ENCODE peak calls at places on chromosomes 5 and 9, in six cellular contexts. O is neural progenitor cell, L is lower lobe of right lung, W is hepatocyte, I is A549, M is heart left ventricle. R is an unnamed sample. For H3K4me1, the result is how much of the 10 kb centered on the place peaks cover.

GRCh38 chr9:123169926-123170325 is 98.5 kb downstream of the STRBP start:
- DNase-seq in L (no peak), I (no peak), M (no peak), O (no peak), W (no peak), R (no peak)

GRCh38 chr5:149474198-149474597 is 77.0 kb downstream of the CSNK1A1 start:
- DNase-seq in L (no peak), W (peak), O (no peak), I (no peak), M (no peak), R (peak)

GRCh38 chr9:7879551-7880245 is 80.1 kb upstream of the DMAC1 start:
- DNase-seq in M (no peak), L (no peak), W (no peak), I (no peak), O (peak), R (no peak)

GRCh38 chr5:157100140-157100679 is 8.6 kb downstream of the HAVCR2 start:
- DNase-seq in M (no peak), W (no peak), O (no peak), L (no peak), I (no peak), R (no peak)

GRCh38 chr9:72278959-72279358 is 86.0 kb downstream of the ZFAND5 start:
- DNase-seq in M (no peak), I (no peak), L (no peak), W (no peak), O (no peak), R (no peak)

GRCh38 chr5:109905906-109906305 is 216.2 kb downstream of the MAN2A1 start:
- DNase-seq in W (no peak), M (no peak), O (peak), L (no peak), I (no peak), R (no peak)

GRCh38 chr5:10352404-10353240 is 873 bp upstream of the MARCHF6 start:
- DNase-seq in L (no peak), M (no peak), I (no peak), O (peak), W (peak), R (no peak)

GRCh38 chr5:65926276-65926761 is at the start of gene ERBIN:
- DNase-seq in W (peak), O (peak), L (peak), I (peak), M (peak), R (peak)

GRCh38 chr5:124707516-124707915 is 38.9 kb downstream of the ZNF608 start:
- DNase-seq in L (no peak), W (no peak), I (no peak), M (no peak), O (no peak), R (no peak)

GRCh38 chr5:61162832-61163567 is 732 bp upstream of the SMIM15 start:
- DNase-seq in M (no peak), L (no peak), I (peak), W (no peak), O (peak), R (no peak)

GRCh38 chr5:67268233-67269011 is 71.8 kb upstream of the CD180 start:
- DNase-seq in W (peak), I (peak), M (peak), L (no peak), O (peak), R (peak)

GRCh38 chr9:28079677-28080076 is 506.4 kb upstream of the C9orf72 start:
- DNase-seq in W (no peak), M (no peak), L (no peak), I (no peak), O (no peak), R (no peak)

GRCh38 chr9:124359841-124360240 is 55.4 kb downstream of the PSMB7 start:
- DNase-seq in W (no peak), L (no peak), M (no peak), I (no peak), O (no peak), R (no peak)

GRCh38 chr5:98997000-98997399 is 68.2 kb upstream of the CHD1 start:
- DNase-seq in L (no peak), I (no peak), M (no peak), O (no peak), W (no peak), R (no peak)

GRCh38 chr5:134003957-134004625 is 684 bp downstream of the VDAC1 start:
- DNase-seq in M (peak), I (no peak), W (peak), L (peak), O (peak), R (peak)

GRCh38 chr5:58262226-58262625 is 197.7 kb downstream of the PLK2 start:
- DNase-seq in M (no peak), O (no peak), I (no peak), L (no peak), W (no peak), R (no peak)

GRCh38 chr9:98022447-98022846 is 34.1 kb upstream of the NANS start:
- DNase-seq in M (no peak), W (no peak), O (no peak), I (no peak), L (no peak), R (no peak)

GRCh38 chr9:99824378-99825157 is 2.9 kb downstream of the NR4A3 start:
- DNase-seq in W (peak), M (no peak), L (peak), I (peak), O (peak), R (peak)

GRCh38 chr9:78234810-78235209 is 1.1 kb upstream of the CEP78 start:
- DNase-seq in I (no peak), W (no peak), L (no peak), O (peak), M (no peak), R (no peak)

GRCh38 chr5:7827602-7828001 is 23.3 kb downstream of the CFAP90 start:
- DNase-seq in O (no peak), I (no peak), M (no peak), W (no peak), L (no peak), R (no peak)

GRCh38 chr5:172903790-172904189 is 55.4 kb upstream of the RPL26L1 start:
- DNase-seq in M (no peak), W (peak), L (peak), I (no peak), O (no peak), R (no peak)

GRCh38 chr5:56309262-56309826 is 76.2 kb upstream of the ANKRD55 start:
- DNase-seq in I (no peak), L (no peak), M (no peak), O (no peak), W (no peak), R (no peak)

GRCh38 chr9:111798786-111799185 is 4.0 kb upstream of the SHOC1 start:
- DNase-seq in L (no peak), W (no peak), M (no peak), I (no peak), O (no peak), R (no peak)

GRCh38 chr5:68046445-68046844 is 169.1 kb upstream of the PIK3R1 start:
- DNase-seq in L (no peak), I (peak), M (no peak), O (no peak), W (peak), R (no peak)

GRCh38 chr9:24614070-24614469 is 68.4 kb upstream of the IZUMO3 start:
- DNase-seq in I (no peak), O (peak), W (peak), M (no peak), L (no peak), R (no peak)

GRCh38 chr5:83354958-83355357 is 116.6 kb upstream of the VCAN start:
- DNase-seq in M (no peak), L (no peak), W (no peak), I (no peak), O (peak), R (no peak)

GRCh38 chr5:73531356-73531755 is 33.1 kb downstream of the BTF3 start:
- DNase-seq in W (no peak), L (no peak), I (no peak), O (no peak), M (no peak), R (no peak)

GRCh38 chr9:136489731-136490130 is 6.9 kb upstream of the SEC16A start:
- DNase-seq in L (no peak), O (no peak), W (no peak), M (no peak), I (no peak), R (no peak)

GRCh38 chr5:39367711-39368110 is 3.4 kb upstream of the C9 start:
- DNase-seq in I (no peak), M (no peak), O (no peak), L (no peak), W (no peak), R (no peak)

GRCh38 chr5:172662596-172662995 is 21.5 kb downstream of the NEURL1B start:
- DNase-seq in L (no peak), O (no peak), W (no peak), I (no peak), M (no peak), R (no peak)

GRCh38 chr5:122403965-122404364 is 91.9 kb downstream of the SNCAIP start:
- DNase-seq in I (no peak), W (no peak), L (no peak), M (no peak), O (no peak), R (no peak)

GRCh38 chr5:157761690-157762611 is 18.4 kb downstream of the LSM11 start:
- DNase-seq in L (no peak), O (peak), W (peak), M (no peak), I (peak), R (no peak)

GRCh38 chr9:133604214-133604613 is 5.0 kb downstream of the FAM163B start:
- DNase-seq in I (no peak), L (peak), W (no peak), O (no peak), M (no peak), R (no peak)

GRCh38 chr9:10268500-10269485 is 344.0 kb downstream of the PTPRD start:
- DNase-seq in L (no peak), W (peak), O (peak), I (no peak), M (no peak), R (no peak)

GRCh38 chr5:141524604-141525597 is 36.0 kb downstream of the PCDHGC5 start:
- DNase-seq in L (peak), W (peak), M (peak), O (peak), I (peak), R (peak)

GRCh38 chr5:175796536-175797499 is 74.6 kb upstream of the CPLX2 start:
- DNase-seq in L (peak), I (peak), O (peak), W (peak), M (peak), R (peak)

GRCh38 chr5:175800656-175801081 is 70.7 kb upstream of the CPLX2 start:
- DNase-seq in M (no peak), W (no peak), I (no peak), O (no peak), L (no peak), R (no peak)

GRCh38 chr5:175797521-175798038 is 73.8 kb upstream of the CPLX2 start:
- DNase-seq in I (no peak), L (no peak), M (no peak), W (peak), O (peak), R (no peak)

GRCh38 chr5:175798626-175799025 is 72.8 kb upstream of the CPLX2 start:
- DNase-seq in L (no peak), W (no peak), I (no peak), O (no peak), M (no peak), R (no peak)

DNA sequence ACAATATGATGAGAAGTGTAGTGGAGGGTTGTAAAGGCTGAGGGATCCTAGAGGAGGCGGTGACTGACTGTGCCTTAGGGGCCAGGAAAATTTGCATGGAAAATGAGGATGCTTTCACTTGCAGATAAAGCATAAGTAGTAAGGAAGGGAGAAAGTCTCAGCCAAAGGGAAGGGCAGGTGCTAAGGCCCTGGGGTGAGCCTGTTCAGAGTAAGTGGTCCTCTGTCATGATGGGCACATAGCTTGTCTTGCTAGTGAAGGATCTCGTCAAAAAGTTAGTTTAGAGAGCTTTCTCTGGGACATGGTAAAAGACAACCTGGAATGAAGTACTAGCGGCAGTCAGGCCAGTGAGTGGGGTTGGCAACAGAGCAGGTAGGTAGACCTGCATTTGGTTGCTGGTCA is 75.4 kb upstream of the CPLX2 start:
- DNase-seq in W (no peak), M (no peak), O (no peak), L (no peak), I (no peak), R (no peak)
- H3K27ac ChIP-seq in W (no peak), M (no peak), O (no peak), L (no peak), I (no peak), R (no peak)

GRCh38 chr5:94785111-94785510 is 166.6 kb downstream of the SLF1 start:
- DNase-seq in L (no peak), W (no peak), M (no peak), O (no peak), I (no peak), R (no peak)
- TF ChIP-seq CTCF in L (no peak), W (peak), M (no peak), O (peak), I (no peak), R (no peak)

GRCh38 chr5:14219800-14220512 is 76.8 kb downstream of the TRIO start:
- DNase-seq in I (no peak), W (no peak), O (no peak), M (no peak), L (no peak), R (no peak)

GRCh38 chr5:14217587-14217986 is 74.4 kb downstream of the TRIO start:
- DNase-seq in W (no peak), M (no peak), L (no peak), O (no peak), I (no peak), R (peak)

GRCh38 chr5:14218011-14218410 is 74.9 kb downstream of the TRIO start:
- DNase-seq in L (no peak), I (no peak), O (no peak), W (no peak), M (no peak), R (no peak)

GRCh38 chr5:14218480-14218879 is 75.3 kb downstream of the TRIO start:
- DNase-seq in I (no peak), W (no peak), M (no peak), O (no peak), L (no peak), R (no peak)

GRCh38 chr5:14218897-14219573 is 75.9 kb downstream of the TRIO start:
- DNase-seq in O (no peak), W (no peak), I (no peak), L (no peak), M (no peak), R (no peak)
- H3K4me1 ChIP-seq in O (half or more), W (under half), I (half or more), L (half or more), M (under half), R (under half)

DNA sequence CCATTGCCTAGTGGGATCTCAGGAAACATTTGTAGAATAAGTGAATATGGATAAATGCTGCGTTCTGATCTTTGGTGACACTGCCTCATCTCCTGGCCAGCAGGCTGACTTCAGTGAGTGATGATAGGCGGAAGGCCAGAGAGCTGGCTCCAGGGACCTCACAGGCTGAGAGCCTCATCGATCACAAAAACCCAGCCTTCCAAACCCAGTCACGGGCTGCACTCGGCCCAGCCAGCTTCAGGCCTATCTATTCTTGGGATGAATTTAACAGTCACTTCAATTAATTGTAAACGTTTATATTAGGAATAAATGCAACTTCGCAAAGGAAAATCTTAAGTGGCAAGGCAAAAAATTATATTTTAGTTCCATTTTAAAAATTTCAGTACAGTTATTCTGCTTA is 201.6 kb downstream of the IRX2 start:
- DNase-seq in L (no peak), O (no peak), M (no peak), W (no peak), I (no peak), R (no peak)
- H3K27ac ChIP-seq in L (no peak), O (no peak), M (no peak), W (no peak), I (no peak), R (no peak)

GRCh38 chr5:127840198-127840524 is 137.0 kb downstream of the CCDC192 start:
- DNase-seq in W (no peak), L (no peak), M (no peak), I (no peak), O (no peak), R (no peak)

GRCh38 chr5:127846884-127847283 is 143.7 kb downstream of the CCDC192 start:
- DNase-seq in O (no peak), I (no peak), L (no peak), M (no peak), W (no peak), R (no peak)

GRCh38 chr5:127848098-127848497 is 144.9 kb downstream of the CCDC192 start:
- DNase-seq in M (no peak), O (no peak), L (no peak), W (peak), I (no peak), R (no peak)

GRCh38 chr5:127840809-127841208 is 137.6 kb downstream of the CCDC192 start:
- DNase-seq in I (no peak), M (no peak), W (no peak), L (no peak), O (no peak), R (no peak)

DNA sequence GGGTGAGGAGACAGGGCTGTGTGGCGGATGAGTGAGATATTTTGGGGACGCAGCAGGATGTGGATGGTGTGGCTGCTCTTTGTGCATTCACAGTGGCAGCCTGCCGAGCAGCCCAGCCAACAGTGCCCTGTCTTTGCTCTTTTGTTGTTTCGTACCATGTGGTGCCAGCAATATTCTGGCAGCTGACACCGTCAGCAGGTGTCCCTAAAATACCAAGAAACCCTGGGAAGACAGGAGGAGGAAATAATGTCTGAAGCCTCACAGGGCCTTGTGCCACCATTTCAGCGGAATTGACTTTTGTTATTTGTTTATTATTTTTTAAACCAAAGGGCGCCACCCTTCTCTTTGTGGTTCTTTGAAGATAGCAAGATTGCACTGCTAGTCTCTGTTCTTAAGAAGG is 141.4 kb downstream of the CCDC192 start:
- DNase-seq in O (peak), W (no peak), L (no peak), M (no peak), I (no peak), R (no peak)
- TF ChIP-seq CTCF in O (no peak), W (no peak), L (no peak), M (no peak), I (no peak), R (no peak)

GRCh38 chr9:131203438-131204219 is 72.7 kb downstream of the FAM78A start:
- DNase-seq in O (peak), W (no peak), I (peak), M (no peak), L (no peak), R (no peak)
- H3K4me1 ChIP-seq in O (under half), W (under half), I (under half), M (under half), L (under half), R (under half)

GRCh38 chr9:108416321-108416720 is 439.5 kb downstream of the ACTL7B start:
- DNase-seq in O (no peak), I (no peak), L (no peak), M (no peak), W (peak), R (no peak)
- H3K27ac ChIP-seq in O (no peak), I (no peak), L (no peak), M (no peak), W (no peak), R (no peak)

GRCh38 chr9:89428901-89429890 is 68.7 kb downstream of the SEMA4D start:
- DNase-seq in M (peak), L (no peak), O (peak), W (no peak), I (no peak), R (no peak)
- TF ChIP-seq CTCF in M (no peak), L (no peak), O (peak), W (peak), I (no peak), R (peak)

GRCh38 chr5:163505049-163505474 is 357 bp upstream of the MAT2B start:
- DNase-seq in W (no peak), I (no peak), M (no peak), L (no peak), O (no peak), R (peak)

GRCh38 chr5:163505475-163506457 is at the start of gene MAT2B:
- DNase-seq in W (peak), L (peak), O (peak), M (peak), I (peak), R (peak)

GRCh38 chr5:163509288-163510040 is 4.0 kb downstream of the MAT2B start:
- DNase-seq in I (no peak), W (peak), M (no peak), L (no peak), O (no peak), R (no peak)

GRCh38 chr5:163506726-163507125 is 1.3 kb downstream of the MAT2B start:
- DNase-seq in I (no peak), M (no peak), L (no peak), W (peak), O (no peak), R (no peak)

DNA sequence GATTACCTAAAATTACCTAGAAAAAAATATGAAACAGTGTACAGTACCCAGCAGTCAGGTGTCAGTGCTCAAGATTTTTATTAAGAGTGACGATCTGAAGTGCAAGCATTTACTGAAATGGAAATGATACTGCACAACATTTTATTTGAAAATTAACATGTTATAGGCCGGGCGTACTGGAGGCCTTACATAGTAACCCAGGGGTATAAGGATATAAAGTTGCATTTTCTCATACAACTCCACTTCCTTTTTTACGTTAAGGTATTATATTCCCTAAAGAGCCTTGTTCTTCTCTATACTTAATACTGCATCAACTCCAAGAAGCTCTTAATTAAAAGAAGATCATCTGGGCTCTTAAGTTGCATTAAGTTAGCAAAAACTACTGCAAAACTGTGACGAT is 3.3 kb downstream of the MAT2B start:
- DNase-seq in L (no peak), M (no peak), W (no peak), O (no peak), I (no peak), R (no peak)
- H3K4me1 ChIP-seq in L (half or more), M (under half), W (under half), O (under half), I (under half), R (under half)

R was measured in Peyer's patch.